ENCODE peak calls at places on chromosomes 13 and 19, in seven cellular contexts. X is thoracic aorta, Y is suprapubic skin, J is foreskin fibroblast, R is BE2C, Q is DND-41, G is PC-3. H is an unnamed sample.
A peak's percentile ranks its signal among the peaks of the same experiment; 100 is the strongest.

GRCh38 chr19:28443361-28443760 is 769.6 kb downstream of the UQCRFS1 start:
- DNase-seq in X (no peak), Y (no peak), J (no peak), R (no peak), Q (no peak), G (no peak), H (no peak)

GRCh38 chr19:41974652-41975051 is 15.5 kb upstream of the RABAC1 start:
- DNase-seq in X (no peak), Y (no peak), J (no peak), R (no peak), Q (no peak), G (no peak), H (no peak)

GRCh38 chr13:45336025-45336800 is 4.8 kb downstream of the TPT1 start:
- DNase-seq in X (no peak), Y (no peak), J (no peak), R (no peak), Q (no peak), G (no peak), H (no peak)

GRCh38 chr19:2048104-2048958 is 2.7 kb downstream of the MKNK2 start:
- DNase-seq in X (no peak), Y (peak; percentile 64), J (no peak), R (no peak), Q (no peak), G (no peak), H (peak; percentile 29)

GRCh38 chr13:48891586-48891985 is 84.1 kb upstream of the FNDC3A start:
- DNase-seq in X (no peak), Y (no peak), J (peak; percentile 81), R (peak; percentile 78), Q (no peak), G (peak; percentile 56), H (no peak)

GRCh38 chr13:75486146-75486545 is 4.2 kb upstream of the TBC1D4 start:
- DNase-seq in X (no peak), Y (no peak), J (no peak), R (no peak), Q (no peak), G (no peak), H (peak; percentile 29)

GRCh38 chr19:35868172-35868822 is at the start of gene APLP1:
- DNase-seq in X (no peak), Y (no peak), J (peak; percentile 28), R (peak; percentile 90), Q (peak; percentile 70), G (peak; percentile 54), H (peak; percentile 47)

GRCh38 chr13:90485441-90485840 is 862.0 kb upstream of the MIR17HG start:
- DNase-seq in X (no peak), Y (no peak), J (peak; percentile 76), R (no peak), Q (no peak), G (peak; percentile 80), H (no peak)

GRCh38 chr13:90084684-90085290 is 1262.7 kb upstream of the MIR17HG start:
- DNase-seq in X (no peak), Y (no peak), J (no peak), R (no peak), Q (no peak), G (no peak), H (no peak)

GRCh38 chr19:41641879-41642485 is 15.1 kb upstream of the CEACAM4 start:
- DNase-seq in X (no peak), Y (no peak), J (peak; percentile 31), R (peak; percentile 69), Q (peak; percentile 63), G (peak; percentile 71), H (peak; percentile 68)

GRCh38 chr19:54478677-54479266 is 5.7 kb upstream of the CDC42EP5 start:
- DNase-seq in X (no peak), Y (no peak), J (no peak), R (no peak), Q (peak; percentile 46), G (peak; percentile 61), H (peak; percentile 68)

GRCh38 chr19:8390617-8390981 is 439 bp downstream of the RAB11B start:
- DNase-seq in X (peak; percentile 87), Y (peak; percentile 98), J (peak; percentile 83), R (peak; percentile 99), Q (peak; percentile 96), G (peak; percentile 97), H (peak; percentile 95)

GRCh38 chr19:8393192-8393870 is 3.2 kb downstream of the RAB11B start:
- DNase-seq in X (no peak), Y (no peak), J (no peak), R (no peak), Q (no peak), G (no peak), H (no peak)

GRCh38 chr19:8393871-8394250 is 3.7 kb downstream of the RAB11B start:
- DNase-seq in X (no peak), Y (no peak), J (no peak), R (no peak), Q (no peak), G (no peak), H (no peak)

GRCh38 chr19:8391274-8392016 is 1.3 kb downstream of the RAB11B start:
- DNase-seq in X (no peak), Y (no peak), J (no peak), R (no peak), Q (no peak), G (no peak), H (no peak)

DNA sequence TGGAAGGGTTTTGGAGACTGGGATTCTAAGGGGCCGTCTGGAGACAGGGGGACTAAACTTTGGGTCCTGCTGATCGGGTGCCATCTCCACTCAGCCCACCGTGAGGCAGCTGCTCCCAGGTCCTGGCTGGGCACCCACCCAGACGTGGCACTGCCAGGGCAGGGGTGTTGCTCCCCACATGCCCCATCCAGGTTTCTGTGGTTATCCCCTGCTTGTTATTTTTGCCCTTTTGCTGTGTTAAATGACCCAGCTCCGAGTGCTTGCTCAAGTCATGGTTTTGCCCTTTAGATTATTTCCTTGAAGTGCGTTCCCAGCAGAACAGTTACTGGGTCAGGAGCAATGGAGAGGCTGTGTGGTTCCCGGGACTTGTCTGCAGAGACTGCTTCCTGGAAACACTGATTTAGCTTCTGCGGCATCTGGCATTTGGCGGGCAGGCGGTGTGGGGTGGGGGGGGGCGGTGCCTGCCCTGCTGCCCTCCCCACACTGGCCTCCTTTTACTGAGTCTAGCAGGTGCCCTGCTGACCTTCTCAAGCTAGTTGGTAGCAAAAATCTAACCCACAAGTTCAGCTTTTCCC is 1.9 kb downstream of the RAB11B start:
- DNase-seq in X (no peak), Y (no peak), J (no peak), R (no peak), Q (no peak), G (no peak), H (no peak)
- H3K4me3 ChIP-seq in X (peak overlapping the region; percentile 91), Y (peak overlapping the region; percentile 74), J (no peak overlapping the region), R (no peak overlapping the region), Q (no peak overlapping the region), G (no peak overlapping the region), H (no peak overlapping the region)

GRCh38 chr19:38734176-38734425 is 10.2 kb downstream of the CAPN12 start:
- DNase-seq in X (no peak), Y (no peak), J (no peak), R (no peak), Q (no peak), G (no peak), H (no peak)
- H3K4me3 ChIP-seq in X (no peak overlapping the region), Y (no peak overlapping the region), J (no peak overlapping the region), R (no peak overlapping the region), Q (no peak overlapping the region), G (no peak overlapping the region), H (peak overlapping the region; percentile 56)

DNA sequence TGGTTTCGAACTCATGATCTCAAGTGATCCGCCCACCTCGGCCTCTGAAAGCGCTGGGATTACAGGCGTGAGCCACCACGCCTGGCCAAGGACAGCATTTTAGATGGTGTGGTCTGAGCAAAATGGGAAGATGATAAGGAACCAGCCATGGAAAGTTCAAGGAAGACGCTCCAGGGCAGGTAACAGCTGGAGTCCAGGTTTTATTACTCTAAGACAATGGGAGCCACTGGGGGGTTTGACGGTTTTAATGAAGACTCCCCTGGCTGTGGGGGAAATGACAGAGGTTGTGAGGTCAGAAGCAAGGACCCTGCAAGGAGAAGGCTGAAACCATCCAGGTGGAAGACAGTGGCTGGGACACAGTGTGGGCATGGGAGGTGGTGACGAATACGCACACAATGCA is 20.9 kb downstream of the PRKD2 start:
- DNase-seq in X (no peak), Y (no peak), J (no peak), R (no peak), Q (no peak), G (no peak), H (no peak)
- H3K4me3 ChIP-seq in X (no peak overlapping the region), Y (no peak overlapping the region), J (no peak overlapping the region), R (no peak overlapping the region), Q (no peak overlapping the region), G (no peak overlapping the region), H (no peak overlapping the region)

DNA sequence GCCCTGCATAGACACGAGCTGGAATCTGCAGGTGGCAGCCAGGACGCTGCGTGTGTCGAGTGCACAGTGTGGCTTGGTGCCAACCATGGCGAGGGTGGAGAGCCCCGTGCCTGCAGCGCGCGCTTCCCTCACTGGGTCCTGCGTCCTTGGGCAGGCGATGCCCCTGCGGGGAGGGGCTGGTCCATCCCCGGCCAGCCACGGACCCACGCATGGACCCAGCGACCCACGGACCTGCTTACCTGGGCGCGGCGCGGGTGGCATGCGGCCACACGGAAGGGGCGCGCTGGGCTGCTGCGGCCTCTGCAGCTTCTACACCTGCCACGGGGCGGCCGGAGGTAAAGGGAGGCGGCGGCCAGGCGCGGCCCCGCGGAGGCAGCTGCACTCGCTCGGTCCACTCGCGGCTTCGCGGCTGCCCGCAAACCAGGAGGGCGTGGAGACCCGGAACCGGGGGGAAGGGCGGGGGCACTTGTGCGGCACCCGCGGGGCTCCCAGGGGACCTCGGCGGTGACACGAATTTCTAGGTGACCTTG is 569 bp upstream of the MCF2L start:
- DNase-seq in X (no peak), Y (peak; percentile 79), J (no peak), R (no peak), Q (peak; percentile 38), G (peak; percentile 41), H (peak; percentile 1)
- H3K4me3 ChIP-seq in X (peak overlapping the region; percentile 64), Y (peak overlapping the region; percentile 62), J (no peak overlapping the region), R (peak overlapping the region; percentile 60), Q (peak overlapping the region; percentile 29), G (peak overlapping the region; percentile 66), H (no peak overlapping the region)

DNA sequence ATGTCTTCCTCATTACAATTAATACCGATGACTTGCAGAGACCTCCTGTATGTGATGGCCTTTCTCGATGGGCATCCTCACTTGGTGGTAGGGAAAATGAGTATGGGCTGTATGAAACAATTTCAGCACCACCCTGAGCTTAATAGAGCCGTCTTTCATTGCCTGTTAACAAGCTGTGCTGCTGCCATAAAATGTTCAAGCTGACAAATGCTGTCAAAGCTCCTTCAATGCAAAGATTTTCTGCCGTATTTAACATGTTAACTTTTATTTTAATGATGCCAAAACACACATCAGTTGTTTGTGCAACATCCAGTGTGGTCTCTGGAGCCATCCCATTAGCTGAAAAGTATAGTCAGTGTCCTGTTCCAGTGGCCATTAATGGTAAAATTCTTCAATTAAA is 110.1 kb downstream of the GPC6 start:
- DNase-seq in X (no peak), Y (no peak), J (no peak), R (no peak), Q (no peak), G (no peak), H (no peak)
- H3K4me3 ChIP-seq in X (no peak overlapping the region), Y (no peak overlapping the region), J (no peak overlapping the region), R (no peak overlapping the region), Q (no peak overlapping the region), G (no peak overlapping the region), H (no peak overlapping the region)